ENCODE peak calls at places on chromosomes 4 and X, in six cellular contexts. F is ovary, G is astrocyte of the cerebellum, N is A549, V is AG04449, O is foreskin fibroblast. W is an unnamed sample.

GRCh38 chr4:158155656-158156356 is 17.0 kb downstream of the GASK1B start:
- DNase-seq in F (no peak), G (no peak), N (no peak), V (no peak), O (no peak), W (no peak)

GRCh38 chr4:66273110-66273509 is 602.8 kb upstream of the EPHA5 start:
- DNase-seq in F (no peak), G (no peak), N (no peak), V (no peak), O (no peak), W (no peak)

GRCh38 chr4:152079543-152080293 is 318.9 kb upstream of the GATB start:
- DNase-seq in F (no peak), G (no peak), N (no peak), V (no peak), O (no peak), W (no peak)

GRCh38 chr4:43423276-43423675 is 530.8 kb downstream of the GRXCR1 start:
- DNase-seq in F (no peak), G (no peak), N (no peak), V (no peak), O (no peak), W (no peak)

GRCh38 chr4:72860766-72861165 is 208.8 kb downstream of the COX18 start:
- DNase-seq in F (no peak), G (no peak), N (no peak), V (no peak), O (no peak), W (peak; percentile 13)

GRCh38 chr4:20778896-20779295 is 78.6 kb downstream of the PACRGL start:
- DNase-seq in F (no peak), G (no peak), N (no peak), V (no peak), O (no peak), W (no peak)

GRCh38 chr4:189436207-189436606 is 504.5 kb upstream of the FRG1 start:
- DNase-seq in F (no peak), G (no peak), N (no peak), V (no peak), O (no peak), W (no peak)

GRCh38 chrX:40827331-40827730 is 92.0 kb upstream of the MED14 start:
- DNase-seq in F (no peak), G (no peak), N (no peak), V (no peak), O (no peak), W (no peak)

GRCh38 chr4:5220028-5220427 is 168.7 kb downstream of the STK32B start:
- DNase-seq in F (no peak), G (no peak), N (no peak), V (no peak), O (no peak), W (peak; percentile 4)

GRCh38 chrX:75155830-75156525 is at the start of gene ABCB7:
- DNase-seq in F (peak; percentile 68), G (peak; percentile 38), N (peak; percentile 60), V (peak; percentile 4), O (peak; percentile 79), W (peak; percentile 82)
- TF ChIP-seq CTCF in F (no peak), G (peak; percentile 30), N (no peak), V (peak; percentile 26), O (peak; percentile 11), W (peak; percentile 8)

GRCh38 chrX:136662976-136663375 is 15.0 kb downstream of the CD40LG start:
- DNase-seq in F (no peak), G (no peak), N (no peak), V (no peak), O (no peak), W (no peak)
- H3K4me3 ChIP-seq in F (no peak overlapping the region), G (no peak overlapping the region), N (no peak overlapping the region), V (no peak overlapping the region), O (no peak overlapping the region), W (no peak overlapping the region)

GRCh38 chr4:22334155-22334554 is 181.7 kb downstream of the ADGRA3 start:
- DNase-seq in F (no peak), G (no peak), N (no peak), V (no peak), O (no peak), W (no peak)

GRCh38 chr4:22339491-22339890 is 176.4 kb downstream of the ADGRA3 start:
- DNase-seq in F (no peak), G (no peak), N (no peak), V (no peak), O (no peak), W (no peak)

GRCh38 chr4:22338806-22339205 is 177.1 kb downstream of the ADGRA3 start:
- DNase-seq in F (no peak), G (no peak), N (no peak), V (no peak), O (no peak), W (peak; percentile 9)

DNA sequence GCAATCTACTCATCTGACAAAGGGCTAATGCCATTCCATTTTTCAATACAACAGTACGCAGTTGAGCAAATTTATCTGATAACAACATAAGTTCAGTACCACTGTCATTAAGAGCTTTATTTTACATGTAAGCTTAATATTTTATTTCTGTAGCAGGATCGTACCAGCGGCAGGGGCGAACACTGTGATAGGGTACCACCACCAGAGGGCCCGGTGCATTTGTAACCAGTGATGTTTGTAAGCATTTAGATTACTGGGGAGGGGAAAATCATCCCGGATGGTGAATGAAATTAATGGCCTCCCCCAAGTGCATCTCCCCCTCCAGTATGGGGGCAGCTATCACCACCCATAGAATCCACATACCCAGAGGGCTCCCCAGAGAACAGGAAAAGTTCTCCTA is 179.0 kb downstream of the ADGRA3 start:
- DNase-seq in F (no peak), G (no peak), N (no peak), V (no peak), O (no peak), W (no peak)
- TF ChIP-seq CTCF in F (no peak), G (no peak), N (no peak), V (no peak), O (no peak), W (no peak)

DNA sequence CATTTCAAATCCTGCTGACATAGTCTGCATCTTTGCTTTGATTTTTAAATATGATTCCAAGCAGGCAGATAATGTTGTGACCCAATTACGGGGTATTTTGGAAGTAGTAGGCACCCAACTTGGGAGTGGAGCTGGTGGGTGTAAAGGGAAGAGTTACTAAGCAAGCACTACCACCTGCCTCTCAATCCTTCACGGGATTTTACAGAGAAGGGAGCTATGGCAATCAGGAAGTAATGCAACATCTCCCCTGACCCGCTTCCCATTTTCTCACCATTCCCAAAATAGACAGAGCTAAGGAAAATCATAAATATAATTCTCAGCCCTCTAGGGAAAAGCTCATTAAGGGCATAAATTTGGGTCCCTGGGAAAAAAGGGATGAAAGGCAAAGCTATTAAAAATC is 9.2 kb downstream of the APBB2 start:
- DNase-seq in F (no peak), G (no peak), N (no peak), V (no peak), O (no peak), W (no peak)
- H3K4me3 ChIP-seq in F (no peak overlapping the region), G (no peak overlapping the region), N (no peak overlapping the region), V (no peak overlapping the region), O (no peak overlapping the region), W (no peak overlapping the region)

DNA sequence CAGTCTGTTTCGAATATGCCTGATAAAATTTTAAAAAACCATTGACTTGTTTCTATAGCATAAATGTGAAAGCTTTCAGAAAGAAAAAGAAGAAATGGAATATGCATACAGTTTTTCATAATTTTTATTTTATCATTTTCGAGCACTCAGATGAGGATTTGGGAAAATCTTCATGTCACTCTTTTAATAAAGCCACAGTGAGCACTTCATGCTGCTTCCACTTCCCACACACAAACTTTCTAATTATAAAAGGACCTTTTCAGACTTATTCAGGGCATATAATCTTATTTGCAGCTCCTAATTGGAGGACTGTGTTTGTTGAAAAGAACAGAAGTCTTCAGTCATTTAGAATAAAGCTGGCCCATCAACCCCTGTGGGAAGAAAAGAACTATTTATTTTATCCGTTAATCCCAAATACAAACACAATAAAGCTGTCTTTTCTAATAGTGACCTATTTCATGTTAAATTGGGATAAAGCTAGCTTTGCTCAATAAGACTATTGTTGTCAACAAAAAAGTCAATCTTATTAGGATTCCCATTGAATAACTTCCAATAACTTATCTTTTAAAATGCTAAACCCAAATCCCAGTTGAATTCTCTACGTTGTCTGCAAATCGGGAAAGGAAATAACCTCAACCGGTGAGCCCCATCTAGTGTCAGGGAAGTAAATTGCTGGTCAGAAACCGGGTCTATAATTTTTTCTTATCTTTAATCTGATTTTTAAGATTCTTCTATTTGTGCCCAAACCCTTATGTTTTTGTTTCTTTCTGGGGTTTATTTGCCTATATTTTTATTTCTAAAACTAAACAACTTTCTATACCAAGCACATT is 211.5 kb downstream of the PDGFRA start:
- DNase-seq in F (no peak), G (peak; percentile 13), N (peak; percentile 8), V (no peak), O (peak; percentile 68), W (peak; percentile 61)
- TF ChIP-seq CTCF in F (peak; percentile 42), G (peak; percentile 57), N (peak; percentile 44), V (peak; percentile 47), O (peak; percentile 54), W (peak; percentile 68)

GRCh38 chrX:51803833-51804232 is 60.6 kb downstream of the GSPT2 start:
- DNase-seq in F (no peak), G (no peak), N (no peak), V (no peak), O (no peak), W (peak; percentile 43)
- H3K4me3 ChIP-seq in F (no peak overlapping the region), G (peak overlapping the region; percentile 71), N (peak overlapping the region; percentile 95), V (peak overlapping the region; percentile 75), O (peak overlapping the region; percentile 87), W (peak overlapping the region; percentile 75)

GRCh38 chrX:130975947-130976346 is 72.9 kb upstream of the ENOX2 start:
- DNase-seq in F (no peak), G (peak; percentile 36), N (peak; percentile 25), V (peak; percentile 0), O (peak; percentile 54), W (peak; percentile 52)
- TF ChIP-seq CTCF in F (no peak), G (peak; percentile 58), N (peak; percentile 76), V (peak; percentile 48), O (peak; percentile 46), W (peak; percentile 52)

DNA sequence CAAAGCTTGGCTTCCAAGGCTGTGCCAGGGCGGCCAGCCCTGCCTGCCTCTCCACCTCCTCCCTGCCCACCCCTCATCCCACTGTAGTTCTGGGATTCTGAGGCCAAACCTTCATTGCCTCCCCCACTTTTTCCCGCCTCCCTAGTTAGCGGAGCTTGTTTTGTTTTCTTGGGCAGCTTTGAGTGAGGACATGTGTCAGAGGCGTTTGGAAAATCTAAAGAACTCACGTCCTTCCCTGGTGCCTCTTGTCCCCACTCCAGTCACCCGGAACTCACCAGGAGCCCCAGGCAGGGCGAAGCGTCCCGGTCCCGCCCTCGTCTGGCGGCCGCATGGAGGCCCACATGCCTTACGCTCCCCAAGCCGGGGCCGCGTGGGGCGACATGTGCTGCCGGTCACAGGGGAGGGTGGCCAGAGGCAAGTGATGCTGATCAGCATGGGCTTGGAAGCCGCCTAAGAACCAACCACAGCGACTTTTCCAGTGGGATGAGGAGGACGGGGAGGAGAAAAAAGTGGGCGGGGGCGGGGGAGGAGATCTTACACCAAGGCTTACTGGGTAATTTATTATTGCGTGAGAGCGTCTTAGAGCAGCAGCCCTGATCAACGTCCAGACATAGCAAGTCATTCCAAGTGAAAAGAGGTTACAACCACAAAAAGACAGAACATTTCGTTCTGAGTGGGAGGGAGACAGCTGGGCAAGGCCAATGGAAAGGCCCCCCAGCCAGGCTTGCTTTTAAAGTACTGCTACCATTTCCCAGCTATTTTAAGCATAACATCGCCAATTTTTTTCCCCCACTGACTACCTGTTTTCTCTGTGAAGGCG is 48.5 kb downstream of the PRPS1 start:
- DNase-seq in F (peak; percentile 81), G (no peak), N (peak; percentile 62), V (peak; percentile 47), O (peak; percentile 94), W (peak; percentile 97)
- H3K4me3 ChIP-seq in F (peak overlapping the region; percentile 63), G (peak overlapping the region; percentile 56), N (peak overlapping the region; percentile 61), V (peak overlapping the region; percentile 60), O (peak overlapping the region; percentile 62), W (peak overlapping the region; percentile 82)

W was measured in fibroblast of pulmonary artery.